ENCODE peak calls at places on chromosomes 4 and X, in seven cellular contexts. U, F, K, G, C, T and Q are unnamed samples.

GRCh38 chr4:53706422-53707032 is 115.2 kb upstream of the LNX1 start:
- DNase-seq in G (no peak), C (peak), T (no peak), F (peak), K (no peak), U (no peak), Q (no peak)

GRCh38 chr4:8045909-8046308 is 106.2 kb upstream of the AFAP1 start:
- DNase-seq in U (no peak), F (no peak), G (no peak), C (no peak), T (no peak), K (no peak), Q (no peak)

GRCh38 chrX:48540015-48540350 is 469 bp downstream of the TBC1D25 start:
- DNase-seq in F (peak), T (no peak), G (no peak), K (peak), C (no peak), U (no peak), Q (no peak)

GRCh38 chr4:113766882-113767281 is 5.3 kb upstream of the CAMK2D start:
- DNase-seq in F (no peak), T (no peak), U (no peak), G (no peak), C (no peak), K (no peak), Q (no peak)

GRCh38 chrX:131617182-131617581 is 73.3 kb downstream of the OR13H1 start:
- DNase-seq in U (no peak), C (no peak), F (no peak), K (no peak), G (no peak), T (no peak), Q (no peak)

GRCh38 chr4:41620594-41621256 is 82.8 kb downstream of the LIMCH1 start:
- DNase-seq in K (no peak), G (no peak), U (no peak), F (no peak), T (no peak), C (no peak), Q (no peak)

GRCh38 chr4:98995183-98996055 is at the start of gene METAP1:
- DNase-seq in F (peak), K (peak), G (peak), U (peak), T (peak), C (peak), Q (peak)

GRCh38 chrX:43349363-43349762 is 306.7 kb upstream of the MAOA start:
- DNase-seq in U (no peak), G (no peak), T (no peak), F (peak), C (no peak), K (no peak), Q (no peak)

GRCh38 chr4:26819026-26819425 is 41.6 kb upstream of the STIM2 start:
- DNase-seq in G (no peak), K (no peak), T (no peak), C (no peak), F (no peak), U (no peak), Q (no peak)

GRCh38 chr4:98334461-98334860 is 73.3 kb downstream of the RAP1GDS1 start:
- DNase-seq in U (no peak), F (no peak), C (no peak), G (no peak), T (no peak), K (no peak), Q (no peak)

GRCh38 chrX:29662759-29663503 is 552.4 kb upstream of the MAGEB2 start:
- DNase-seq in G (no peak), T (no peak), K (no peak), C (peak), F (peak), U (no peak), Q (no peak)

GRCh38 chr4:124459922-124460301 is 252.6 kb downstream of the ANKRD50 start:
- DNase-seq in G (no peak), F (peak), K (no peak), T (no peak), U (no peak), C (no peak), Q (no peak)

GRCh38 chr4:62196338-62196737 is 996.2 kb downstream of the ADGRL3 start:
- DNase-seq in U (no peak), T (no peak), K (no peak), C (no peak), F (no peak), G (no peak), Q (no peak)

GRCh38 chr4:2924286-2924685 is 38.9 kb downstream of the NOP14 start:
- DNase-seq in K (no peak), U (no peak), T (no peak), F (no peak), G (peak), C (no peak), Q (peak)

GRCh38 chr4:135515295-135515694 is 1313.7 kb upstream of the PABPC4L start:
- DNase-seq in U (no peak), T (no peak), K (no peak), G (no peak), F (peak), C (no peak), Q (no peak)

GRCh38 chr4:70927502-70928139 is 25.5 kb downstream of the MOB1B start:
- DNase-seq in U (no peak), K (no peak), G (no peak), T (no peak), C (no peak), F (no peak), Q (no peak)

GRCh38 chr4:125985856-125986255 is 671.1 kb downstream of the FAT4 start:
- DNase-seq in U (no peak), F (peak), K (no peak), G (no peak), T (no peak), C (no peak), Q (no peak)

GRCh38 chr4:170122252-170122651 is 32.5 kb upstream of the AADAT start:
- DNase-seq in U (no peak), T (no peak), C (no peak), K (no peak), F (no peak), G (no peak), Q (no peak)

GRCh38 chr4:8602686-8603430 is 10.3 kb downstream of the CPZ start:
- DNase-seq in C (no peak), G (no peak), T (no peak), K (no peak), F (no peak), U (no peak), Q (no peak)

GRCh38 chr4:25144870-25145481 is 15.3 kb downstream of the SEPSECS start:
- DNase-seq in T (no peak), U (no peak), K (no peak), C (peak), G (no peak), F (peak), Q (no peak)